ENCODE peak calls at places on chromosomes 5 and 9, in nine cellular contexts. P, Q, D, N, X, G, F, J and U are unnamed samples.

GRCh38 chr9:3880851-3881250 is 355.1 kb upstream of the RFX3 start:
- DNase-seq in P (no peak), Q (no peak), D (no peak), N (no peak), X (no peak), G (no peak), F (peak), J (peak), U (no peak)

GRCh38 chr5:135371738-135372232 is 27.2 kb downstream of the MACROH2A1 start:
- DNase-seq in P (no peak), Q (no peak), D (no peak), N (no peak), X (no peak), G (no peak), F (no peak), J (no peak), U (no peak)

GRCh38 chr5:168578006-168578405 is 1.2 kb downstream of the PANK3 start:
- DNase-seq in P (no peak), Q (no peak), D (no peak), N (no peak), X (no peak), G (no peak), F (peak), J (no peak), U (no peak)

GRCh38 chr5:175520321-175520720 is 42.0 kb downstream of the SFXN1 start:
- DNase-seq in P (peak), Q (no peak), D (no peak), N (no peak), X (no peak), G (no peak), F (no peak), J (no peak), U (no peak)

GRCh38 chr5:96597441-96598020 is 64.6 kb upstream of the CAST start:
- DNase-seq in P (peak), Q (peak), D (no peak), N (no peak), X (no peak), G (no peak), F (peak), J (peak), U (no peak)

GRCh38 chr9:111008148-111009075 is 29.9 kb downstream of the LPAR1 start:
- DNase-seq in P (no peak), Q (no peak), D (no peak), N (no peak), X (no peak), G (no peak), F (no peak), J (peak), U (no peak)

GRCh38 chr9:114869845-114870244 is 60.5 kb downstream of the TNFSF8 start:
- DNase-seq in P (peak), Q (no peak), D (no peak), N (no peak), X (no peak), G (peak), F (peak), J (no peak), U (peak)

GRCh38 chr9:128304971-128305288 is 17.3 kb downstream of the TRUB2 start:
- DNase-seq in P (no peak), Q (no peak), D (no peak), N (no peak), X (no peak), G (no peak), F (no peak), J (no peak), U (no peak)

GRCh38 chr5:175629231-175629630 is 28.6 kb upstream of the HRH2 start:
- DNase-seq in P (no peak), Q (no peak), D (no peak), N (no peak), X (no peak), G (no peak), F (no peak), J (no peak), U (no peak)

GRCh38 chr5:173968154-173968553 is 20.8 kb upstream of the C5orf47 start:
- DNase-seq in P (peak), Q (no peak), D (peak), N (no peak), X (no peak), G (no peak), F (no peak), J (no peak), U (no peak)

GRCh38 chr5:22514231-22514630 is 338.9 kb downstream of the CDH12 start:
- DNase-seq in P (no peak), Q (no peak), D (no peak), N (no peak), X (no peak), G (no peak), F (no peak), J (no peak), U (no peak)

GRCh38 chr5:136731241-136731885 is 366.0 kb upstream of the TRPC7 start:
- DNase-seq in P (peak), Q (no peak), D (no peak), N (no peak), X (no peak), G (no peak), F (peak), J (no peak), U (no peak)